ENCODE peak calls at places on chromosomes 2 and 18, in ten cellular contexts. D is amniotic epithelial cell; Q is NCI-H2171 treated with DMSO at 0.1 percent for 48 hours; Y is NCI-H748 treated with DMSO at 0.1 percent for 48 hours; X is activated CD4-positive, alpha-beta T cell treated with anti-CD3 and anti-CD28 coated beads, Interleukin-2, amount 50 U/mL, for 24 hours; P is AG08395; L is Ammon's horn; T is naive thymus-derived CD4-positive, alpha-beta T cell; N is NCI-H774; W is ACHN. H is an unnamed sample.

GRCh38 chr2:64644240-64645013 is 9.3 kb downstream of the SERTAD2 start:
- DNase-seq in Y (peak; percentile 7), T (no peak), P (peak; percentile 72), X (no peak), D (peak; percentile 62), W (peak; percentile 81), L (peak; percentile 82), N (no peak), Q (peak; percentile 86), H (peak; percentile 66)

GRCh38 chr18:43919565-43919964 is 642.3 kb upstream of the SYT4 start:
- DNase-seq in D (peak; percentile 30), T (no peak), N (peak; percentile 80), P (no peak), L (peak; percentile 9), Q (no peak), X (no peak), Y (peak; percentile 90), W (no peak), H (no peak)

GRCh38 chr2:73611867-73612266 is 30.4 kb downstream of the NAT8 start:
- DNase-seq in Y (no peak), N (no peak), L (no peak), P (no peak), T (no peak), W (no peak), X (no peak), Q (no peak), D (peak; percentile 31), H (no peak)

GRCh38 chr2:20212871-20213503 is 11.9 kb downstream of the SDC1 start:
- DNase-seq in Y (no peak), T (no peak), Q (no peak), P (no peak), W (no peak), L (no peak), X (no peak), D (no peak), N (no peak), H (no peak)

GRCh38 chr2:120786559-120786960 is 50.9 kb downstream of the GLI2 start:
- DNase-seq in Y (no peak), D (no peak), Q (no peak), P (no peak), L (no peak), N (no peak), W (no peak), T (no peak), X (no peak), H (no peak)

GRCh38 chr2:74564222-74564621 is 9.7 kb downstream of the DOK1 start:
- DNase-seq in W (no peak), P (no peak), N (no peak), Y (no peak), L (no peak), T (no peak), X (no peak), Q (no peak), D (peak; percentile 28), H (no peak)

GRCh38 chr18:3269900-3270299 is 8.0 kb downstream of the MYL12B start:
- DNase-seq in X (no peak), L (no peak), Q (no peak), P (no peak), N (no peak), D (no peak), Y (no peak), T (no peak), W (no peak), H (no peak)

GRCh38 chr18:58896268-58896667 is 31.6 kb downstream of the ZNF532 start:
- DNase-seq in W (no peak), L (no peak), X (no peak), P (no peak), Y (no peak), Q (no peak), D (no peak), N (no peak), T (no peak), H (no peak)

GRCh38 chr2:74003494-74004211 is 18.9 kb downstream of the TET3 start:
- DNase-seq in P (peak; percentile 62), T (no peak), D (no peak), Y (no peak), X (no peak), N (no peak), W (no peak), L (peak; percentile 77), Q (peak; percentile 65), H (no peak)

GRCh38 chr2:148058641-148059040 is 37.8 kb downstream of the MBD5 start:
- DNase-seq in N (no peak), W (no peak), P (no peak), D (no peak), X (no peak), Y (no peak), L (no peak), T (no peak), Q (no peak), H (no peak)

GRCh38 chr18:46343456-46343855 is 239.3 kb downstream of the HAUS1 start:
- DNase-seq in D (no peak), Q (no peak), X (no peak), W (no peak), T (no peak), Y (no peak), L (no peak), N (no peak), P (no peak), H (no peak)

GRCh38 chr2:145091011-145091744 is 571.3 kb upstream of the ZEB2 start:
- DNase-seq in T (no peak), Q (no peak), X (no peak), W (no peak), N (no peak), P (peak; percentile 62), L (no peak), Y (no peak), D (peak; percentile 83), H (no peak)

GRCh38 chr18:4020026-4020425 is 435.1 kb downstream of the DLGAP1 start:
- DNase-seq in P (no peak), N (no peak), L (no peak), W (no peak), Y (no peak), X (no peak), Q (no peak), T (no peak), D (no peak), H (no peak)

GRCh38 chr2:96773922-96774321 is 13.2 kb downstream of the CNNM4 start:
- DNase-seq in D (no peak), T (no peak), Y (no peak), N (peak; percentile 15), Q (peak; percentile 81), W (peak; percentile 39), L (no peak), X (no peak), P (no peak), H (no peak)

GRCh38 chr2:202831241-202831997 is 40.1 kb downstream of the ICA1L start:
- DNase-seq in T (no peak), P (peak; percentile 78), N (no peak), Q (peak; percentile 81), D (peak; percentile 73), W (peak; percentile 74), L (peak; percentile 43), Y (peak; percentile 74), X (no peak), H (peak; percentile 48)

GRCh38 chr2:170715932-170716777 is 1.0 kb downstream of the SP5 start:
- DNase-seq in D (no peak), T (no peak), P (no peak), Y (peak; percentile 27), X (no peak), Q (no peak), W (no peak), N (no peak), L (no peak), H (no peak)

GRCh38 chr2:187165936-187166335 is 282.1 kb downstream of the CALCRL start:
- DNase-seq in T (no peak), P (no peak), N (no peak), W (no peak), Y (no peak), L (no peak), X (no peak), D (peak; percentile 97), Q (no peak), H (no peak)

GRCh38 chr2:40210968-40211353 is 240.9 kb downstream of the SLC8A1 start:
- DNase-seq in W (no peak), P (no peak), L (no peak), Q (no peak), D (no peak), X (no peak), Y (no peak), T (no peak), N (no peak), H (no peak)

GRCh38 chr18:304887-305529 is 37.2 kb upstream of the THOC1 start:
- DNase-seq in N (no peak), P (peak; percentile 62), D (no peak), Q (no peak), Y (no peak), T (no peak), X (no peak), W (no peak), L (no peak), H (no peak)

GRCh38 chr2:121285077-121285449 is at the start of gene TFCP2L1:
- DNase-seq in W (peak; percentile 34), N (peak; percentile 73), T (no peak), Q (peak; percentile 73), D (no peak), Y (peak; percentile 15), X (no peak), L (no peak), P (no peak), H (no peak)

GRCh38 chr18:36307513-36307912 is 10.0 kb downstream of the FHOD3 start:
- DNase-seq in D (no peak), W (no peak), X (no peak), Q (no peak), P (no peak), T (no peak), L (no peak), N (no peak), Y (no peak), H (no peak)

GRCh38 chr2:229815342-229815741 is 101.0 kb upstream of the DNER start:
- DNase-seq in N (no peak), D (peak; percentile 72), P (no peak), W (no peak), Q (no peak), T (no peak), X (no peak), Y (no peak), L (no peak), H (no peak)